ENCODE peak calls at places on chromosomes 3 and 15, in five cellular contexts. X is IMR-90, M is left colon, A is GM12865, D is SJSA1. C is an unnamed sample.

GRCh38 chr3:46717447-46718231 is at the start of gene PRSS50:
- DNase-seq in X (no peak), A (peak), D (no peak), M (no peak), C (peak)

GRCh38 chr15:65310431-65311137 is 6.1 kb downstream of the RNU5B-1 start:
- DNase-seq in A (no peak), D (no peak), X (peak), M (no peak), C (no peak)

GRCh38 chr15:71400347-71400746 is 285.1 kb downstream of the THSD4 start:
- DNase-seq in D (no peak), X (peak), A (no peak), M (no peak), C (no peak)

GRCh38 chr3:117885046-117885445 is 1149.6 kb downstream of the IGSF11 start:
- DNase-seq in X (no peak), D (no peak), A (peak), M (no peak), C (no peak)

GRCh38 chr3:11434017-11434526 is 161.9 kb downstream of the ATG7 start:
- DNase-seq in A (no peak), M (peak), D (peak), X (peak), C (no peak)

GRCh38 chr15:67855842-67856241 is 16.0 kb upstream of the RNU6-1 start:
- DNase-seq in X (no peak), M (no peak), A (peak), D (no peak), C (no peak)

GRCh38 chr15:92932946-92933649 is 33.0 kb downstream of the CHD2 start:
- DNase-seq in X (no peak), M (no peak), A (no peak), D (no peak), C (no peak)

GRCh38 chr15:63082366-63082765 is 39.3 kb upstream of the LACTB start:
- DNase-seq in D (no peak), M (no peak), X (no peak), A (no peak), C (no peak)

GRCh38 chr15:56798639-56799038 is 65.3 kb upstream of the ZNF280D start:
- DNase-seq in X (peak), A (peak), M (no peak), D (no peak), C (no peak)

GRCh38 chr15:39312984-39313383 is 267.9 kb upstream of the THBS1 start:
- DNase-seq in X (no peak), D (no peak), M (peak), A (peak), C (no peak)

GRCh38 chr3:142853270-142854163 is 35.4 kb downstream of the PCOLCE2 start:
- DNase-seq in D (no peak), X (peak), M (no peak), A (no peak), C (no peak)

GRCh38 chr15:80087104-80087503 is 27.6 kb downstream of the ZFAND6 start:
- DNase-seq in D (no peak), X (no peak), M (no peak), A (no peak), C (no peak)

GRCh38 chr3:159189994-159190669 is 388.3 kb downstream of the MFSD1 start:
- DNase-seq in X (no peak), M (no peak), D (no peak), A (no peak), C (no peak)

GRCh38 chr3:23406576-23406975 is 203.4 kb downstream of the UBE2E2 start:
- DNase-seq in D (no peak), A (no peak), X (peak), M (no peak), C (no peak)

GRCh38 chr15:88580532-88580931 is 34.1 kb upstream of the DET1 start:
- DNase-seq in X (no peak), D (no peak), A (no peak), M (no peak), C (no peak)

GRCh38 chr3:101886626-101887025 is 37.3 kb downstream of the NFKBIZ start:
- DNase-seq in M (no peak), D (no peak), X (no peak), A (no peak), C (no peak)

GRCh38 chr15:66815322-66815721 is 113.3 kb downstream of the SMAD6 start:
- DNase-seq in M (no peak), D (peak), A (no peak), X (peak), C (no peak)

GRCh38 chr3:141769171-141769894 is 6.1 kb downstream of the GRK7 start:
- DNase-seq in X (peak), A (no peak), D (peak), M (peak), C (no peak)

GRCh38 chr3:168040624-168041208 is 55.0 kb downstream of the GOLIM4 start:
- DNase-seq in X (peak), D (no peak), M (no peak), A (peak), C (no peak)

GRCh38 chr3:148309390-148310035 is 388.2 kb upstream of the AGTR1 start:
- DNase-seq in M (no peak), X (peak), A (peak), D (peak), C (no peak)

GRCh38 chr3:67044295-67044694 is 46.2 kb downstream of the KBTBD8 start:
- DNase-seq in A (no peak), M (no peak), X (peak), D (no peak), C (no peak)

GRCh38 chr15:85494035-85494793 is 113.8 kb downstream of the AKAP13 start:
- DNase-seq in M (peak), A (no peak), X (peak), D (peak), C (no peak)

GRCh38 chr3:139517321-139517720 is 22.2 kb downstream of the RBP1 start:
- DNase-seq in D (no peak), M (no peak), A (no peak), X (no peak), C (no peak)

GRCh38 chr3:148366743-148367410 is 330.8 kb upstream of the AGTR1 start:
- DNase-seq in D (no peak), M (no peak), A (peak), X (peak), C (no peak)

GRCh38 chr15:59087731-59088130 is 17.2 kb upstream of the CCNB2 start:
- DNase-seq in M (no peak), D (no peak), X (no peak), A (no peak), C (no peak)